ENCODE peak calls at places on chromosomes 6 and 20, in six cellular contexts. T is Caki2; X is amniotic stem cell; R is cardiac muscle cell; K is left lobe of liver; A is stimulated activated CD8-positive, alpha-beta memory T cell treated with anti-CD3 and anti-CD28 coated beads, Interleukin-7, amount 100 ng/mL, for 1 hour. P is an unnamed sample.

GRCh38 chr6:17450825-17451224 is 57.4 kb downstream of the CAP2 start:
- DNase-seq in T (no peak), A (no peak), K (no peak), R (no peak), X (no peak), P (no peak)

GRCh38 chr20:48952656-48953055 is 31.1 kb downstream of the ARFGEF2 start:
- DNase-seq in K (no peak), T (no peak), A (no peak), X (no peak), R (peak), P (no peak)

GRCh38 chr6:107275330-107275865 is 160.1 kb upstream of the BEND3 start:
- DNase-seq in K (no peak), A (no peak), X (no peak), R (peak), T (no peak), P (no peak)

GRCh38 chr6:168035661-168036616 is 38.5 kb downstream of the KIF25 start:
- DNase-seq in R (no peak), X (no peak), A (no peak), T (no peak), K (no peak), P (no peak)

GRCh38 chr6:26199057-26199772 is 112.0 kb downstream of the HFE start:
- DNase-seq in K (peak), T (peak), R (peak), X (peak), A (peak), P (no peak)

GRCh38 chr20:61458146-61458746 is 206.2 kb downstream of the CDH4 start:
- DNase-seq in R (no peak), T (no peak), K (no peak), X (no peak), A (no peak), P (no peak)

GRCh38 chr20:5486377-5487054 is 169.8 kb upstream of the PROKR2 start:
- DNase-seq in A (no peak), R (no peak), T (no peak), K (no peak), X (no peak), P (no peak)

GRCh38 chr20:38023181-38024085 is 9.8 kb downstream of the TTI1 start:
- DNase-seq in X (no peak), R (no peak), A (no peak), K (no peak), T (peak), P (no peak)

GRCh38 chr20:39862613-39863012 is 826.4 kb downstream of the MAFB start:
- DNase-seq in K (no peak), R (no peak), T (no peak), X (no peak), A (no peak), P (no peak)

GRCh38 chr6:169058634-169059033 is 195.0 kb downstream of the THBS2 start:
- DNase-seq in T (no peak), X (no peak), A (no peak), K (no peak), R (no peak), P (no peak)

GRCh38 chr6:118980063-118980462 is 45.1 kb upstream of the MCM9 start:
- DNase-seq in A (no peak), T (no peak), R (no peak), K (peak), X (no peak), P (no peak)

GRCh38 chr20:21031666-21032065 is 74.5 kb downstream of the LINC00237 start:
- DNase-seq in K (no peak), R (no peak), T (no peak), X (no peak), A (no peak), P (no peak)

GRCh38 chr6:157632821-157633220 is 190.2 kb upstream of the SNX9 start:
- DNase-seq in X (peak), R (no peak), K (no peak), A (no peak), T (no peak), P (no peak)

GRCh38 chr6:165227644-165228329 is 81.6 kb downstream of the C6orf118 start:
- DNase-seq in K (no peak), A (no peak), R (no peak), X (no peak), T (no peak), P (no peak)

GRCh38 chr6:16388488-16388887 is 150.1 kb downstream of the GMPR start:
- DNase-seq in K (no peak), A (no peak), T (no peak), X (no peak), R (no peak), P (no peak)

GRCh38 chr6:5967594-5967993 is 39.1 kb downstream of the NRN1 start:
- DNase-seq in T (no peak), R (no peak), X (no peak), A (no peak), K (no peak), P (no peak)

GRCh38 chr6:83511901-83512681 is at the start of gene PRSS35:
- DNase-seq in K (peak), R (peak), X (peak), T (peak), A (no peak), P (no peak)

GRCh38 chr20:62211216-62211615 is 8.9 kb downstream of the HRH3 start:
- DNase-seq in T (no peak), A (no peak), R (no peak), K (no peak), X (no peak), P (no peak)

GRCh38 chr6:137830562-137830961 is 36.5 kb upstream of the TNFAIP3 start:
- DNase-seq in K (no peak), T (no peak), X (no peak), A (no peak), R (no peak), P (no peak)

GRCh38 chr6:157921685-157922367 is 59.8 kb upstream of the SYNJ2 start:
- DNase-seq in T (no peak), R (no peak), K (no peak), A (no peak), X (peak), P (no peak)

P was measured in cortex of kidney.